ENCODE peak calls at places on chromosome 14, in four cellular contexts. One of them, this sample, is unnamed.

GRCh38 chr14:66652736-66653135 is 144.8 kb downstream of the GPHN start:
- DNase-seq in neural progenitor cell: peak; percentile 42
- DNase-seq in heart left ventricle: no peak
- DNase-seq in ovary: no peak
- DNase-seq in this sample: no peak

GRCh38 chr14:71970272-71970671 is 38.0 kb downstream of the RGS6 start:
- DNase-seq in neural progenitor cell: no peak
- DNase-seq in heart left ventricle: no peak
- DNase-seq in ovary: no peak
- DNase-seq in this sample: no peak

GRCh38 chr14:104567957-104568225 is 11.7 kb upstream of the C14orf180 start:
- DNase-seq in neural progenitor cell: no peak
- DNase-seq in heart left ventricle: no peak
- DNase-seq in ovary: no peak
- DNase-seq in this sample: no peak

GRCh38 chr14:38737657-38738056 is 365.4 kb downstream of the SEC23A start:
- DNase-seq in neural progenitor cell: no peak
- DNase-seq in heart left ventricle: no peak
- DNase-seq in ovary: no peak
- DNase-seq in this sample: no peak

GRCh38 chr14:61480704-61481285 is 159.4 kb downstream of the PRKCH start:
- DNase-seq in neural progenitor cell: no peak
- DNase-seq in heart left ventricle: no peak
- DNase-seq in ovary: no peak
- DNase-seq in this sample: no peak

GRCh38 chr14:61193471-61193870 is 87.7 kb downstream of the TMEM30B start:
- DNase-seq in neural progenitor cell: no peak
- DNase-seq in heart left ventricle: no peak
- DNase-seq in ovary: no peak
- DNase-seq in this sample: no peak

GRCh38 chr14:50862171-50862570 is 9.7 kb upstream of the ABHD12B start:
- DNase-seq in neural progenitor cell: no peak
- DNase-seq in heart left ventricle: no peak
- DNase-seq in ovary: no peak
- DNase-seq in this sample: no peak

GRCh38 chr14:95255487-95255886 is 64.2 kb downstream of the CLMN start:
- DNase-seq in neural progenitor cell: peak; percentile 78
- DNase-seq in heart left ventricle: no peak
- DNase-seq in ovary: no peak
- DNase-seq in this sample: peak; percentile 31

GRCh38 chr14:76956253-76957090 is 72.0 kb downstream of the IRF2BPL start:
- DNase-seq in neural progenitor cell: peak; percentile 91
- DNase-seq in heart left ventricle: peak; percentile 95
- DNase-seq in ovary: peak; percentile 90
- DNase-seq in this sample: peak; percentile 91

GRCh38 chr14:70822706-70823185 is 13.4 kb upstream of the MAP3K9 start:
- DNase-seq in neural progenitor cell: peak; percentile 89
- DNase-seq in heart left ventricle: no peak
- DNase-seq in ovary: peak; percentile 61
- DNase-seq in this sample: no peak

GRCh38 chr14:56159066-56159465 is 40.9 kb downstream of the PELI2 start:
- DNase-seq in neural progenitor cell: no peak
- DNase-seq in heart left ventricle: no peak
- DNase-seq in ovary: no peak
- DNase-seq in this sample: no peak

GRCh38 chr14:65096323-65097089 is 5.8 kb downstream of the MAX start:
- DNase-seq in neural progenitor cell: no peak
- DNase-seq in heart left ventricle: no peak
- DNase-seq in ovary: peak; percentile 52
- DNase-seq in this sample: no peak

GRCh38 chr14:55306938-55307589 is 35.8 kb downstream of the FBXO34 start:
- DNase-seq in neural progenitor cell: peak; percentile 17
- DNase-seq in heart left ventricle: no peak
- DNase-seq in ovary: no peak
- DNase-seq in this sample: peak; percentile 99

GRCh38 chr14:77599894-77600293 is 16.5 kb downstream of the SPTLC2 start:
- DNase-seq in neural progenitor cell: no peak
- DNase-seq in heart left ventricle: no peak
- DNase-seq in ovary: no peak
- DNase-seq in this sample: no peak

GRCh38 chr14:89912667-89913211 is 41.8 kb downstream of the EFCAB11 start:
- DNase-seq in neural progenitor cell: no peak
- DNase-seq in heart left ventricle: no peak
- DNase-seq in ovary: no peak
- DNase-seq in this sample: peak; percentile 90

GRCh38 chr14:51394391-51394790 is 154.3 kb downstream of the TMX1 start:
- DNase-seq in neural progenitor cell: no peak
- DNase-seq in heart left ventricle: no peak
- DNase-seq in ovary: no peak
- DNase-seq in this sample: no peak

GRCh38 chr14:100212476-100213333 is 26.2 kb upstream of the YY1 start:
- DNase-seq in neural progenitor cell: no peak
- DNase-seq in heart left ventricle: no peak
- DNase-seq in ovary: no peak
- DNase-seq in this sample: no peak

GRCh38 chr14:61963926-61964325 is 201.7 kb downstream of the SNAPC1 start:
- DNase-seq in neural progenitor cell: no peak
- DNase-seq in heart left ventricle: no peak
- DNase-seq in ovary: no peak
- DNase-seq in this sample: no peak

GRCh38 chr14:101225729-101226152 is 322.2 kb upstream of the RTL1 start:
- DNase-seq in neural progenitor cell: no peak
- DNase-seq in heart left ventricle: no peak
- DNase-seq in ovary: no peak
- DNase-seq in this sample: no peak

GRCh38 chr14:75268638-75269550 is 9.7 kb upstream of the FOS start:
- DNase-seq in neural progenitor cell: no peak
- DNase-seq in heart left ventricle: no peak
- DNase-seq in ovary: no peak
- DNase-seq in this sample: no peak

GRCh38 chr14:80395031-80395430 is 183.7 kb upstream of the DIO2 start:
- DNase-seq in neural progenitor cell: no peak
- DNase-seq in heart left ventricle: no peak
- DNase-seq in ovary: no peak
- DNase-seq in this sample: no peak

GRCh38 chr14:100770046-100770445 is 43.4 kb downstream of the DLK1 start:
- DNase-seq in neural progenitor cell: no peak
- DNase-seq in heart left ventricle: no peak
- DNase-seq in ovary: no peak
- DNase-seq in this sample: no peak

GRCh38 chr14:58002618-58003017 is 136.7 kb upstream of the SLC35F4 start:
- DNase-seq in neural progenitor cell: no peak
- DNase-seq in heart left ventricle: no peak
- DNase-seq in ovary: no peak
- DNase-seq in this sample: no peak